ENCODE peak calls at places on chromosomes 16 and 17, in four cellular contexts. S is SK-N-SH, O is Panc1, U is cardiac muscle cell. Z is an unnamed sample.

GRCh38 chr16:26526633-26527032 is 540.1 kb upstream of the C16orf82 start:
- DNase-seq in S (no peak), O (no peak), U (no peak), Z (no peak)

GRCh38 chr16:48612621-48613020 is 2.6 kb upstream of the N4BP1 start:
- DNase-seq in S (no peak), O (no peak), U (no peak), Z (no peak)

GRCh38 chr16:20761175-20761574 is 2.6 kb upstream of the ACSM3 start:
- DNase-seq in S (no peak), O (no peak), U (no peak), Z (no peak)

GRCh38 chr16:83402160-83402794 is 405.5 kb upstream of the HSBP1 start:
- DNase-seq in S (no peak), O (no peak), U (no peak), Z (no peak)

GRCh38 chr16:81315271-81316175 is 761 bp downstream of the GAN start:
- DNase-seq in S (peak), O (no peak), U (peak), Z (peak)

GRCh38 chr17:28395426-28395825 is 10.6 kb downstream of the SLC46A1 start:
- DNase-seq in S (no peak), O (no peak), U (no peak), Z (no peak)

GRCh38 chr16:88672776-88673175 is 9.9 kb upstream of the MVD start:
- DNase-seq in S (peak), O (no peak), U (no peak), Z (peak)

GRCh38 chr17:64178011-64178825 is 48.3 kb upstream of the ERN1 start:
- DNase-seq in S (peak), O (no peak), U (no peak), Z (no peak)

GRCh38 chr17:67490471-67490870 is 113.4 kb downstream of the PITPNC1 start:
- DNase-seq in S (no peak), O (no peak), U (no peak), Z (no peak)

GRCh38 chr16:30539000-30539964 is 4.6 kb upstream of the ZNF747 start:
- DNase-seq in S (no peak), O (no peak), U (no peak), Z (no peak)

GRCh38 chr17:29645516-29646051 is 22.9 kb upstream of the CORO6 start:
- DNase-seq in S (peak), O (no peak), U (peak), Z (no peak)

GRCh38 chr16:87851141-87851587 is 18.1 kb downstream of the SLC7A5 start:
- DNase-seq in S (no peak), O (no peak), U (no peak), Z (no peak)

GRCh38 chr17:67491678-67492019 is 114.6 kb downstream of the PITPNC1 start:
- DNase-seq in S (no peak), O (no peak), U (no peak), Z (no peak)

GRCh38 chr17:2222901-2223616 is 80.5 kb downstream of the SMG6 start:
- DNase-seq in S (no peak), O (no peak), U (peak), Z (no peak)

GRCh38 chr17:40538936-40539705 is 26.2 kb downstream of the CCR7 start:
- DNase-seq in S (no peak), O (no peak), U (no peak), Z (no peak)

GRCh38 chr16:85901110-85901509 is 2.1 kb downstream of the IRF8 start:
- DNase-seq in S (no peak), O (no peak), U (no peak), Z (no peak)

GRCh38 chr17:47946516-47946915 is 5.1 kb downstream of the PNPO start:
- DNase-seq in S (no peak), O (no peak), U (no peak), Z (no peak)

GRCh38 chr16:86523166-86523740 is 12.9 kb downstream of the FOXF1 start:
- DNase-seq in S (no peak), O (no peak), U (no peak), Z (no peak)

GRCh38 chr16:29876186-29876577 is 13.2 kb upstream of the CDIPT start:
- DNase-seq in S (no peak), O (no peak), U (no peak), Z (no peak)

GRCh38 chr17:68318103-68318991 is 27.1 kb downstream of the ARSG start:
- DNase-seq in S (no peak), O (peak), U (peak), Z (no peak)

GRCh38 chr17:44543213-44543904 is 13.9 kb upstream of the FZD2 start:
- DNase-seq in S (no peak), O (no peak), U (peak), Z (no peak)

GRCh38 chr17:8892338-8892690 is 24.8 kb upstream of the PIK3R6 start:
- DNase-seq in S (no peak), O (no peak), U (no peak), Z (no peak)

GRCh38 chr16:7452090-7452489 is 119.4 kb downstream of the RBFOX1 start:
- DNase-seq in S (no peak), O (no peak), U (no peak), Z (no peak)

GRCh38 chr17:73340093-73340596 is 28.3 kb upstream of the CDC42EP4 start:
- DNase-seq in S (no peak), O (no peak), U (peak), Z (no peak)

GRCh38 chr17:38554430-38555350 is 51.1 kb downstream of the SRCIN1 start:
- DNase-seq in S (no peak), O (no peak), U (peak), Z (no peak)

GRCh38 chr16:14092579-14092978 is 21.5 kb downstream of the MRTFB start:
- DNase-seq in S (no peak), O (no peak), U (no peak), Z (no peak)

GRCh38 chr17:57838453-57838852 is 11.4 kb downstream of the MRPS23 start:
- DNase-seq in S (no peak), O (no peak), U (no peak), Z (no peak)

GRCh38 chr16:89174877-89175276 is 3.3 kb downstream of the CDH15 start:
- DNase-seq in S (no peak), O (no peak), U (peak), Z (no peak)

GRCh38 chr16:53666816-53667415 is 36.7 kb downstream of the RPGRIP1L start:
- DNase-seq in S (no peak), O (no peak), U (no peak), Z (no peak)

GRCh38 chr17:43367588-43368242 is 31.1 kb upstream of the ARL4D start:
- DNase-seq in S (peak), O (peak), U (peak), Z (peak)

GRCh38 chr17:7823581-7824001 is 10.4 kb upstream of the KDM6B start:
- DNase-seq in S (no peak), O (no peak), U (no peak), Z (peak)

GRCh38 chr17:13306310-13306962 is 288.6 kb upstream of the ELAC2 start:
- DNase-seq in S (peak), O (peak), U (peak), Z (no peak)

GRCh38 chr17:45132569-45133463 is 501 bp upstream of the PLCD3 start:
- DNase-seq in S (peak), O (no peak), U (peak), Z (peak)

GRCh38 chr17:1490643-1491405 is 1.7 kb downstream of the MYO1C start:
- DNase-seq in S (peak), O (no peak), U (peak), Z (no peak)

GRCh38 chr16:57041182-57042156 is 50.9 kb upstream of the CPNE2 start:
- DNase-seq in S (no peak), O (no peak), U (no peak), Z (no peak)

GRCh38 chr16:8878523-8878911 is 3.6 kb upstream of the LITAFD start:
- DNase-seq in S (no peak), O (no peak), U (peak), Z (no peak)

GRCh38 chr17:37488607-37489196 is 989 bp upstream of the DUSP14 start:
- DNase-seq in S (peak), O (peak), U (peak), Z (peak)

GRCh38 chr16:3789375-3790067 is 72.2 kb upstream of the TRAP1 start:
- DNase-seq in S (no peak), O (no peak), U (no peak), Z (no peak)

GRCh38 chr17:13750783-13751484 is 149.2 kb upstream of the HS3ST3A1 start:
- DNase-seq in S (no peak), O (no peak), U (peak), Z (no peak)

DNA sequence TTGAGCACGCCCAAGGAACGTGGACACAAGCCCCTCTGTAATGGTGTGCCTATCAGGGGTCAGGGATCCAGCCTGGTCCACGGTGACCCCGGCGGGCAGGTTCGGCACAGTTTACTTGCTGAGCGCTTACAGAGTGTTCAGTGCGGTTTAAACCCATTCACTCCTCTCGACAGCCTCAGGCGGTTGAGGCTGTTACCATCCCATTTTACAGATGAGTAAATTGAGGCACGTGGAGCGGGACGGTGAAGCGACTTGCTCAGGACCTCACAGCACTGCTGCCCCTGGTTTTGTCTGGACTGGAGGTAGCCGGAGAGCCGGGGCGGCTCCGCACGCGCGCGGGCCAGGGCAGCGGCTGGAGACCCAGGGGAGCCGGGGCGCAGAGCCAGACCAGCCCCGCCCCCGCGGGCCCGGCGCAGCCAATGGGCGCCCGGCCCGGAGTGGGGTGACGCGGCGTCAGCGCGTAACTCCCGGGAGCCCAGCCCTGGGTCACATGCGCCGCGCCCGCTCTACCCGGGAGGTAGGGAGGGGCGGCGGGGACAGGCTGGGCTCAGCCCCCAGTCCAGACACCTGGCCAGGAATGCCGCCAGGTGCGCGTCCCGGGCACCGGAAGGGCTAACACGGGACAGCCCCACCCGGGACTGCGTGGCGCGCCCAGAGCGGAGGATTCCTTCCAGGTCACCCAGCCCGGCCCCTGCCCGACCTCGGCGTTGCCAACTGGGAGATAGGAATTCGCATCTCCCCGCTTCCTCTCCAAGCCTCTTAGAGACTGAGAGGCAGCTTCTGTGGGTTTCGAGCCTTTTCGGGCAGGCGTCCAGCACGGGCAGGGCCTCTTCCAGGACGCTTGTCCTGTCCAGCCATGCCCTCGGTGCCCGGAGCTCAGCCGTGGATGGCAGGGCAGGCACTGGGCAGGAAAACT is 3.3 kb upstream of the SREBF1 start:
- DNase-seq in S (peak), O (no peak), U (peak), Z (peak)
- H3K27ac ChIP-seq in S (peak), O (peak), U (peak), Z (peak)

DNA sequence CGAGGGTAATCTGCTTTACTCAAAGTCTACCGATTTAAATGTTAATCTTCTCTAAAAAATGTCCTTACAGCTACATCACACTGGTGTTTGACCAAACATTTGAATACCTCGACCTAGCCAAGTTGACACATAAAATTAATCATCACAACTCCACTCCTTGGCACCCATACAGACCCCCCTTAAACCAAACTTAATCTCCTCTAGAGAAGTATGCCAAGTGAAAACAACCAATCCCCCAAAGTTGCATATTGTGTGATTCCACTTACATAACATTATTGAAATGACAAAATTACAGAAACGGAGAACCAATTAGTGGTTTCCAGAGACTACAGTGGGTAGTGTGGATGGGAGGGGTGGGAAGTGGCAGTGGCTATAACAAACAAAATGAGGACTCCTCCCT is 39.3 kb downstream of the CAPNS2 start:
- DNase-seq in S (peak), O (no peak), U (peak), Z (no peak)
- H3K27ac ChIP-seq in S (peak), O (no peak), U (no peak), Z (no peak)

GRCh38 chr17:80855968-80856862 is 135.4 kb upstream of the CHMP6 start:
- DNase-seq in S (no peak), O (peak), U (peak), Z (no peak)

GRCh38 chr17:80858301-80859003 is 133.2 kb upstream of the CHMP6 start:
- DNase-seq in S (no peak), O (no peak), U (no peak), Z (no peak)

GRCh38 chr17:80856863-80857488 is 134.7 kb upstream of the CHMP6 start:
- DNase-seq in S (no peak), O (no peak), U (no peak), Z (no peak)

GRCh38 chr17:80859004-80859941 is 132.4 kb upstream of the CHMP6 start:
- DNase-seq in S (peak), O (no peak), U (peak), Z (no peak)

GRCh38 chr17:80857721-80858171 is 133.9 kb upstream of the CHMP6 start:
- DNase-seq in S (no peak), O (no peak), U (no peak), Z (no peak)
- H3K27ac ChIP-seq in S (no peak), O (no peak), U (no peak), Z (no peak)

DNA sequence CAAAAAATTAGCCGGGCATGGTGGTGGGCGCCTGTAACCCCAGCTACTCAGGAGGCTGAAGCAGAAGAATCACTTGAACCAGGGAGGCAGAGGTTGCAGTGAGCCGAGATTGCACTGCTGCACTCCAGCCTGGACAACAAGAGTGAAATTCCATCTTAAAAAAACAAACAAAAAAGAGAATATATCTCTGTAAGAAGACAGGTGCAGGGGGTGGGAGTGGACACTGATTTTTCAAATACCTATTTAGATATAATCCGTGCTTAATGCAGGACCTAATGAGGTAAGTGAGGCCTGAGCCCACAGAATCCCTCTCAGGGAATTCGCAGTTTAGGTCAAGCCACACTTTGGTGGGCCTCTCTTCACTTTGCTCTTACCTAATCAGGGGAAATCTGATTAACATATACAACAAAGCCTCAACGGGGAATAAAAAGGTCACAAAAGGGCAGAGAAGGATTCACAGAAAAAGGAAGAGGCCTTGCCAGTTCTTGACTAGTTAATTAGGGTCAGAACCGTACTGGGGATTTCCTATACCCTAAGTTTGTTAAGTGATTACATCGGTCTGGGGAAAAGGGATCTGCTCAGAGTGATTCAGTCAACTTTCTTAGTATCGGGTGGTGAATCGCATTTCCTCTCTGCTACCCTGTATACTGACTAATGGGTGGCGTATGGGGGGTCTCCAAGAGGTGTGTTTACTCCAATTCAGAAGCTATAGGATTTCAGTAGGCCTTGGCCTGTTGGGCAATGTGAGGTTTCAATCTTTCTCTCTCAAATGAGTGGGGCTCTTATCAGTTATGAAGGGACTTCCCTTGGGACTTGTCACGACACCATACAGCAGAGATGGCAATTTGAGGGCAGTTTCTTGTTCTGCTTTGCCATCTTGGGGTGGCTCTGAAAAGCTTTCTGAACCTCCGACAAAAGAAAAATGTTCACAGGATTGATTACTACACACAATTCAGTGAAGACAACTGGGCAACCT is 1.9 kb upstream of the NFAT5 start:
- DNase-seq in S (no peak), O (no peak), U (peak), Z (no peak)
- H3K27ac ChIP-seq in S (peak), O (peak), U (peak), Z (no peak)

GRCh38 chr16:73771676-73772075 is 524.9 kb upstream of the PSMD7 start:
- DNase-seq in S (no peak), O (no peak), U (peak), Z (no peak)

GRCh38 chr16:73768786-73769203 is 527.8 kb upstream of the PSMD7 start:
- DNase-seq in S (no peak), O (no peak), U (peak), Z (no peak)

GRCh38 chr16:73771196-73771595 is 525.4 kb upstream of the PSMD7 start:
- DNase-seq in S (no peak), O (no peak), U (peak), Z (no peak)
- H3K27ac ChIP-seq in S (no peak), O (no peak), U (no peak), Z (no peak)

GRCh38 chr17:35244345-35245195 is 1.7 kb downstream of the SLFN5 start:
- DNase-seq in S (peak), O (peak), U (peak), Z (no peak)

GRCh38 chr17:35243459-35244204 is 760 bp downstream of the SLFN5 start:
- DNase-seq in S (peak), O (no peak), U (peak), Z (no peak)

GRCh38 chr17:35242805-35243458 is at the start of gene SLFN5:
- DNase-seq in S (peak), O (peak), U (peak), Z (peak)

GRCh38 chr17:35242158-35242804 is 591 bp upstream of the SLFN5 start:
- DNase-seq in S (peak), O (no peak), U (peak), Z (peak)

GRCh38 chr17:35245196-35245486 is 2.3 kb downstream of the SLFN5 start:
- DNase-seq in S (no peak), O (peak), U (peak), Z (no peak)
- H3K27ac ChIP-seq in S (no peak), O (no peak), U (no peak), Z (no peak)

DNA sequence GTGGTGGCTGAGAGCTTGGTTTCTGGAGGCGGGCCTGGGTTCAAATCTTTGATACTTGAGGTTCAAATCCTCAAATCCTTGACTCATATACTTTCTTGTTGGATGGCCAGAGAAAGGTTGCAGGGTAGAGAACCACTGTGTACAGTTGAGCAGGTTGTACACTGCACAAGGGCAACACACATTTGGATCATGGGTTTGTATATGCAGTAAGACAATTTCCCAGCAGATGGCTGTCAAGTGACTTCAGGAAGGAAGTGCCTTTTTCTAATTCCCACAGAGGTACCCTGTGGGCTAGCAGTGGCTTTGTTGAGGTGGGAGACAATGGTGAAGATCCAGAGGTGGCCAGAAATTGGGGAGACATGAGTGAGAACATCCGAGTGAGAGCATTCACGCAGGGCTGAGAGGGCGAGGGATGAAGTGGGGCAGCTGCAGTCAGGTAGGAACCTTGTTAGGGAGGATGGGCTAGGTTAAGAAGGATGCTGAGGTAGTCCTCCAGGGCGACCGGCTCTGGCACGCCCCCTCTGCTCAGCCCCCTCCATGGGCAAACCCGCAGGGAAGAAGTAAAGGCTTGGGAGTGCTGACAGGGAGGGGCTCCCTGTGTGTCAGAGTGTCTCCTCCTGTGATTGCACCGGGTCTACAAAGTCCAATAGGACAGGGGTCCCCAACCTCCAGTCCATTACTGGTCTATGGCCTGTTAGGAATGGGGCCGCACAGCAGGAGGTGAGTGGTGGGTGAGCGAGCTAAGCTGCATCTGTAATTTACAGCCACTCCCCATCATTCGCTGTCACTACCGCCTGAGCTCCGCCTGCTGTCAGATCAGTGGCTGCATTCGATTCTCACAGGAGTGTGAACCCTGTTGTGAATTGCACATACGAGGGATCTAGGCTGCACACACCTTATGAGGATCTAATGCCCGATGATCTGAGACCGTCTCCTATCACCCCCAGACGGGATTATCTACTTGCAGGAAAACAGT is 2.7 kb downstream of the C16orf89 start:
- DNase-seq in S (no peak), O (no peak), U (no peak), Z (no peak)
- H3K27ac ChIP-seq in S (no peak), O (no peak), U (no peak), Z (no peak)

GRCh38 chr17:21242780-21243515 is 10.3 kb downstream of the NATD1 start:
- DNase-seq in S (no peak), O (no peak), U (no peak), Z (no peak)
- H3K27ac ChIP-seq in S (no peak), O (no peak), U (no peak), Z (no peak)